ENCODE peak calls at places on chromosome 13, in eight cellular contexts. One of them, this sample, is unnamed.

GRCh38 chr13:113897161-113897560 is 33.3 kb upstream of the GAS6 start:
- DNase-seq in MM.1S: peak; percentile 2
- DNase-seq in thoracic aorta: no peak
- DNase-seq in skeletal muscle cell: peak; percentile 91
- DNase-seq in uterus: peak; percentile 7
- DNase-seq in hepatocyte: no peak
- DNase-seq in small intestine: no peak
- DNase-seq in left ventricle myocardium inferior: no peak
- DNase-seq in this sample: no peak

GRCh38 chr13:76754414-76754813 is 131.8 kb downstream of the KCTD12 start:
- DNase-seq in hepatocyte: peak; percentile 13
- DNase-seq in uterus: no peak
- DNase-seq in skeletal muscle cell: peak; percentile 41
- DNase-seq in MM.1S: no peak
- DNase-seq in small intestine: no peak
- DNase-seq in left ventricle myocardium inferior: no peak
- DNase-seq in thoracic aorta: no peak
- DNase-seq in this sample: no peak

GRCh38 chr13:48562296-48563066 is 29.6 kb upstream of the RCBTB2 start:
- DNase-seq in hepatocyte: no peak
- DNase-seq in skeletal muscle cell: no peak
- DNase-seq in thoracic aorta: no peak
- DNase-seq in MM.1S: peak; percentile 91
- DNase-seq in left ventricle myocardium inferior: no peak
- DNase-seq in uterus: no peak
- DNase-seq in small intestine: peak; percentile 65
- DNase-seq in this sample: no peak

GRCh38 chr13:24341439-24341838 is 32.1 kb downstream of the C1QTNF9 start:
- DNase-seq in thoracic aorta: no peak
- DNase-seq in MM.1S: no peak
- DNase-seq in uterus: no peak
- DNase-seq in hepatocyte: no peak
- DNase-seq in left ventricle myocardium inferior: no peak
- DNase-seq in small intestine: no peak
- DNase-seq in skeletal muscle cell: peak; percentile 8
- DNase-seq in this sample: no peak

GRCh38 chr13:40597735-40598365 is 68.6 kb downstream of the FOXO1 start:
- DNase-seq in left ventricle myocardium inferior: no peak
- DNase-seq in skeletal muscle cell: no peak
- DNase-seq in thoracic aorta: no peak
- DNase-seq in uterus: no peak
- DNase-seq in small intestine: no peak
- DNase-seq in hepatocyte: no peak
- DNase-seq in MM.1S: no peak
- DNase-seq in this sample: peak; percentile 77

GRCh38 chr13:36807616-36808015 is 11.4 kb upstream of the RFXAP start:
- DNase-seq in left ventricle myocardium inferior: no peak
- DNase-seq in thoracic aorta: no peak
- DNase-seq in uterus: no peak
- DNase-seq in small intestine: no peak
- DNase-seq in skeletal muscle cell: no peak
- DNase-seq in hepatocyte: peak; percentile 19
- DNase-seq in MM.1S: no peak
- DNase-seq in this sample: no peak

GRCh38 chr13:46659413-46660065 is 106.6 kb downstream of the LRCH1 start:
- DNase-seq in small intestine: peak; percentile 90
- DNase-seq in uterus: no peak
- DNase-seq in thoracic aorta: no peak
- DNase-seq in MM.1S: no peak
- DNase-seq in hepatocyte: peak; percentile 30
- DNase-seq in skeletal muscle cell: no peak
- DNase-seq in left ventricle myocardium inferior: no peak
- DNase-seq in this sample: no peak

GRCh38 chr13:106048386-106048785 is 487.1 kb downstream of the EFNB2 start:
- DNase-seq in small intestine: no peak
- DNase-seq in hepatocyte: no peak
- DNase-seq in uterus: no peak
- DNase-seq in thoracic aorta: no peak
- DNase-seq in skeletal muscle cell: no peak
- DNase-seq in MM.1S: no peak
- DNase-seq in left ventricle myocardium inferior: no peak
- DNase-seq in this sample: no peak

GRCh38 chr13:21546372-21546771 is 57.6 kb downstream of the MICU2 start:
- DNase-seq in small intestine: no peak
- DNase-seq in uterus: no peak
- DNase-seq in MM.1S: no peak
- DNase-seq in hepatocyte: no peak
- DNase-seq in skeletal muscle cell: no peak
- DNase-seq in left ventricle myocardium inferior: no peak
- DNase-seq in thoracic aorta: no peak
- DNase-seq in this sample: no peak

GRCh38 chr13:80086304-80086721 is 254.6 kb downstream of the SPRY2 start:
- DNase-seq in uterus: no peak
- DNase-seq in MM.1S: no peak
- DNase-seq in skeletal muscle cell: no peak
- DNase-seq in left ventricle myocardium inferior: no peak
- DNase-seq in hepatocyte: peak; percentile 32
- DNase-seq in thoracic aorta: no peak
- DNase-seq in small intestine: peak; percentile 69
- DNase-seq in this sample: no peak

GRCh38 chr13:45068036-45069001 is 52.0 kb upstream of the GTF2F2 start:
- DNase-seq in MM.1S: no peak
- DNase-seq in hepatocyte: no peak
- DNase-seq in left ventricle myocardium inferior: no peak
- DNase-seq in uterus: no peak
- DNase-seq in skeletal muscle cell: no peak
- DNase-seq in thoracic aorta: no peak
- DNase-seq in small intestine: no peak
- DNase-seq in this sample: no peak

GRCh38 chr13:45060062-45060461 is 60.2 kb upstream of the GTF2F2 start:
- DNase-seq in MM.1S: no peak
- DNase-seq in uterus: no peak
- DNase-seq in left ventricle myocardium inferior: no peak
- DNase-seq in thoracic aorta: no peak
- DNase-seq in small intestine: no peak
- DNase-seq in skeletal muscle cell: no peak
- DNase-seq in hepatocyte: no peak
- DNase-seq in this sample: no peak

DNA sequence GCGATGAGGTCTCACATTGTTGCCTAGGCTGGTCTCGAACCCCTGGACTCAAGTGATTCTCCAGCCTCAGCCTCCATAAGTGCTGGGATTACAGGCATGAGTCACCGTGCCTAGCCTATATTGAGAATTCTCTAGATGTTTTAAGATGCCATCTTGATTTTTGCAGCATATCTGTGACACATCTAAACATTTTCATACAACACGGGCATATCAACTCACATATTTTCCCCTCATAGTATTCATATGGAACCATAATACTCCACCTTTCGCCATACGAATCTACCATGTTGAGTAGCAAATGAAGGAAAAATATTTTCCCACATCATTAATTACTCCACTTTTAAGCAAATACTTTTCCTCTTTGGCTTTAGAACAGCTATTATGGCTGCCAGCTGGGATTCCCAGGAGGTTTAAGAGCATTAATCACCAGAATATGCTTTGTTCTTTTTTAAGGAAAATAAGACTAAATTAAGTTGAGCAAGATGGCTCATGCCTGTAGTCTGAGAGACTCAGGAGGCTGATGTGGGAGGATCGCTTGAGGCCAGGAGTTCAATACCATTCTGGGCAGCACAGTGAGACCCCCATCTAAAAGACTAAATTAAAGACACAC is 56.9 kb upstream of the GTF2F2 start:
- DNase-seq in small intestine: no peak
- DNase-seq in skeletal muscle cell: peak; percentile 48
- DNase-seq in left ventricle myocardium inferior: no peak
- DNase-seq in thoracic aorta: no peak
- DNase-seq in hepatocyte: no peak
- DNase-seq in MM.1S: no peak
- DNase-seq in uterus: no peak
- DNase-seq in this sample: no peak
- H3K4me3 ChIP-seq in small intestine: no peak overlapping the region
- H3K4me3 ChIP-seq in skeletal muscle cell: no peak overlapping the region
- H3K4me3 ChIP-seq in left ventricle myocardium inferior: no peak overlapping the region
- H3K4me3 ChIP-seq in thoracic aorta: no peak overlapping the region
- H3K4me3 ChIP-seq in hepatocyte: no peak overlapping the region
- H3K4me3 ChIP-seq in MM.1S: no peak overlapping the region
- H3K4me3 ChIP-seq in uterus: no peak overlapping the region
- H3K4me3 ChIP-seq in this sample: no peak overlapping the region

GRCh38 chr13:27791146-27791900 is 960 bp upstream of the GSX1 start:
- DNase-seq in MM.1S: no peak
- DNase-seq in small intestine: no peak
- DNase-seq in hepatocyte: no peak
- DNase-seq in skeletal muscle cell: no peak
- DNase-seq in thoracic aorta: no peak
- DNase-seq in left ventricle myocardium inferior: no peak
- DNase-seq in uterus: no peak
- DNase-seq in this sample: no peak
- H3K4me3 ChIP-seq in MM.1S: peak overlapping the region; percentile 64
- H3K4me3 ChIP-seq in small intestine: peak overlapping the region; percentile 38
- H3K4me3 ChIP-seq in hepatocyte: no peak overlapping the region
- H3K4me3 ChIP-seq in skeletal muscle cell: peak overlapping the region; percentile 7
- H3K4me3 ChIP-seq in thoracic aorta: peak overlapping the region; percentile 64
- H3K4me3 ChIP-seq in left ventricle myocardium inferior: peak overlapping the region; percentile 57
- H3K4me3 ChIP-seq in uterus: no peak overlapping the region
- H3K4me3 ChIP-seq in this sample: no peak overlapping the region

GRCh38 chr13:20161951-20162300 is 1.1 kb upstream of the GJA3 start:
- DNase-seq in thoracic aorta: no peak
- DNase-seq in small intestine: no peak
- DNase-seq in uterus: no peak
- DNase-seq in MM.1S: no peak
- DNase-seq in hepatocyte: no peak
- DNase-seq in left ventricle myocardium inferior: no peak
- DNase-seq in skeletal muscle cell: no peak
- DNase-seq in this sample: no peak
- H3K4me3 ChIP-seq in thoracic aorta: peak overlapping the region; percentile 64
- H3K4me3 ChIP-seq in small intestine: no peak overlapping the region
- H3K4me3 ChIP-seq in uterus: no peak overlapping the region
- H3K4me3 ChIP-seq in MM.1S: no peak overlapping the region
- H3K4me3 ChIP-seq in hepatocyte: no peak overlapping the region
- H3K4me3 ChIP-seq in left ventricle myocardium inferior: peak overlapping the region; percentile 74
- H3K4me3 ChIP-seq in skeletal muscle cell: no peak overlapping the region
- H3K4me3 ChIP-seq in this sample: no peak overlapping the region

GRCh38 chr13:44374348-44374712 is 706 bp downstream of the SERP2 start:
- DNase-seq in small intestine: no peak
- DNase-seq in uterus: no peak
- DNase-seq in left ventricle myocardium inferior: no peak
- DNase-seq in thoracic aorta: no peak
- DNase-seq in MM.1S: no peak
- DNase-seq in skeletal muscle cell: no peak
- DNase-seq in hepatocyte: no peak
- DNase-seq in this sample: no peak
- H3K4me3 ChIP-seq in small intestine: peak overlapping the region; percentile 73
- H3K4me3 ChIP-seq in uterus: peak overlapping the region; percentile 45
- H3K4me3 ChIP-seq in left ventricle myocardium inferior: peak overlapping the region; percentile 85
- H3K4me3 ChIP-seq in thoracic aorta: peak overlapping the region; percentile 84
- H3K4me3 ChIP-seq in MM.1S: no peak overlapping the region
- H3K4me3 ChIP-seq in skeletal muscle cell: peak overlapping the region; percentile 52
- H3K4me3 ChIP-seq in hepatocyte: no peak overlapping the region
- H3K4me3 ChIP-seq in this sample: peak overlapping the region; percentile 42

DNA sequence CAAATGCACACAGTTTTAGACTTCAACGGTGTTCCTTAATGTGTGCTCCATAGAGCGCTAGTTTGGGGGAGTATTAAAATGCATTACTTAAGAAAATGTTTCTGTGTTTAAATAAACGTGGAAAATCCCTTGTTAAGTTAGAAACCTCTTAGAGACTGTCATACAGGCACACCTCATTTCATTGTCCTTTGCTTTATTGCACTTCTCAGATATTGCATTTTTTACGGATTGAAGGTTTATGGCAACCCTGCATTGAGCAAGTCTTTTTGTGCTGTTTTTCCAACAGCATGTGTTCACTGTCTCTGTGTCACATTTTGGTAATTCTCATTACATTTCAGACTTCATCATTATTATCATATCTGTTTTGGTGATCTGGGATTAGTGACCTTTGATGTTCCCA is 244.0 kb downstream of the GGACT start:
- DNase-seq in left ventricle myocardium inferior: no peak
- DNase-seq in MM.1S: no peak
- DNase-seq in hepatocyte: no peak
- DNase-seq in skeletal muscle cell: no peak
- DNase-seq in thoracic aorta: no peak
- DNase-seq in uterus: no peak
- DNase-seq in small intestine: no peak
- DNase-seq in this sample: no peak
- H3K4me3 ChIP-seq in left ventricle myocardium inferior: no peak overlapping the region
- H3K4me3 ChIP-seq in MM.1S: no peak overlapping the region
- H3K4me3 ChIP-seq in hepatocyte: no peak overlapping the region
- H3K4me3 ChIP-seq in skeletal muscle cell: no peak overlapping the region
- H3K4me3 ChIP-seq in thoracic aorta: no peak overlapping the region
- H3K4me3 ChIP-seq in uterus: no peak overlapping the region
- H3K4me3 ChIP-seq in small intestine: no peak overlapping the region
- H3K4me3 ChIP-seq in this sample: no peak overlapping the region

GRCh38 chr13:53781941-53782340 is 753.3 kb downstream of the OLFM4 start:
- DNase-seq in uterus: no peak
- DNase-seq in hepatocyte: peak; percentile 35
- DNase-seq in thoracic aorta: no peak
- DNase-seq in small intestine: no peak
- DNase-seq in MM.1S: no peak
- DNase-seq in left ventricle myocardium inferior: no peak
- DNase-seq in skeletal muscle cell: no peak
- DNase-seq in this sample: no peak
- H3K4me3 ChIP-seq in uterus: no peak overlapping the region
- H3K4me3 ChIP-seq in hepatocyte: no peak overlapping the region
- H3K4me3 ChIP-seq in thoracic aorta: no peak overlapping the region
- H3K4me3 ChIP-seq in small intestine: no peak overlapping the region
- H3K4me3 ChIP-seq in MM.1S: no peak overlapping the region
- H3K4me3 ChIP-seq in left ventricle myocardium inferior: no peak overlapping the region
- H3K4me3 ChIP-seq in skeletal muscle cell: no peak overlapping the region
- H3K4me3 ChIP-seq in this sample: no peak overlapping the region

This sample was measured in left lung.